ENCODE peak calls at places on chromosomes 13 and 19, in ten cellular contexts. D, K, J, G, V, Q, F, E, P and Y are unnamed samples.

GRCh38 chr13:40490086-40490723 is 176.2 kb downstream of the FOXO1 start:
- DNase-seq in D (no peak), K (peak; percentile 33), J (no peak), G (no peak), V (no peak), Q (peak; percentile 41), F (no peak), E (no peak), P (no peak), Y (no peak)

GRCh38 chr13:20566424-20566916 is 487 bp upstream of the IFT88 start:
- DNase-seq in D (peak; percentile 77), K (no peak), J (no peak), G (peak; percentile 39), V (peak; percentile 86), Q (peak; percentile 75), F (peak; percentile 92), E (no peak), P (peak; percentile 76), Y (peak; percentile 40)

GRCh38 chr13:96816261-96816660 is 178.0 kb downstream of the OXGR1 start:
- DNase-seq in D (no peak), K (no peak), J (no peak), G (no peak), V (no peak), Q (no peak), F (no peak), E (no peak), P (no peak), Y (no peak)

GRCh38 chr19:1457892-1458291 is 8.0 kb downstream of the APC2 start:
- DNase-seq in D (no peak), K (no peak), J (no peak), G (no peak), V (no peak), Q (no peak), F (no peak), E (no peak), P (no peak), Y (no peak)

GRCh38 chr13:110486061-110486780 is 75.3 kb downstream of the RAB20 start:
- DNase-seq in D (peak; percentile 55), K (no peak), J (no peak), G (no peak), V (no peak), Q (no peak), F (no peak), E (no peak), P (no peak), Y (no peak)

GRCh38 chr19:47436712-47437401 is 17.5 kb upstream of the MEIS3 start:
- DNase-seq in D (peak; percentile 93), K (peak; percentile 91), J (peak; percentile 45), G (peak; percentile 77), V (peak; percentile 88), Q (peak; percentile 85), F (peak; percentile 94), E (peak; percentile 83), P (peak; percentile 50), Y (peak; percentile 66)

GRCh38 chr13:23407996-23408395 is 25.5 kb downstream of the SACS start:
- DNase-seq in D (no peak), K (no peak), J (no peak), G (no peak), V (no peak), Q (no peak), F (peak; percentile 66), E (no peak), P (no peak), Y (no peak)

GRCh38 chr19:9018163-9018875 is 8.1 kb upstream of the MUC16 start:
- DNase-seq in D (no peak), K (no peak), J (no peak), G (no peak), V (no peak), Q (no peak), F (no peak), E (no peak), P (no peak), Y (no peak)

DNA sequence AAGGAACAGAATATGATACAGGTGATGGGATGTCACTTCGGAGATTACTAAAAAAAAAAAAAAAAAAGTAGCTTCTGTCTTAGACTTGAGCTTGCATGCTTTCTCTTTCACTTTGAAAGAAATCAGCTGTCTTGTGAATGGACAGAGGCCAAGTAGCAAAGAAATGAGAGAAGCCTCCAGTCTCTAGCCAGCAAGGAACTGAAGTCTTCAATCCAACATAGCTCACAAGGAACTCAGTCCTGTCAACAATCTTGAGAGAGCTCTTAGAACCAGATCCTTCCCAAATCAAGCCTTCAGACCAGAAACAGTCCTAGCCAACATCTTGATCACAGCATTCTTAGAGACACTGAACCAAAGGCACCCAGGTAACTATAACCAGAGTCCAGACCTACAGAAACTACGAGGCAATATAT is 7.7 kb downstream of the N4BP2L2 start:
- DNase-seq in D (peak; percentile 1), K (no peak), J (no peak), G (peak; percentile 12), V (no peak), Q (no peak), F (no peak), E (no peak), P (no peak), Y (no peak)
- H3K4me1 ChIP-seq in D (peaks cover 10% of the 10 kb centered on the region), K (peaks cover 51% of the 10 kb centered on the region), J (no peaks in the 10 kb centered on the region), G (no peaks in the 10 kb centered on the region), V (peaks cover 71% of the 10 kb centered on the region), Q (peaks cover 67% of the 10 kb centered on the region), F (peaks cover 87% of the 10 kb centered on the region), E (peaks cover 61% of the 10 kb centered on the region), P (peaks cover 63% of the 10 kb centered on the region), Y (no peaks in the 10 kb centered on the region)

GRCh38 chr19:10543420-10544241 is at the start of gene ATG4D:
- DNase-seq in D (peak; percentile 93), K (peak; percentile 96), J (no peak), G (peak; percentile 66), V (peak; percentile 85), Q (peak; percentile 94), F (peak; percentile 94), E (peak; percentile 91), P (peak; percentile 41), Y (peak; percentile 80)
- TF ChIP-seq POLR2AphosphoS5 in D (peak; percentile 87), K (peak; percentile 79), J (peak; percentile 41), G (peak; percentile 25), V (peak; percentile 85), Q (no peak), F (peak; percentile 78), E (peak; percentile 73), P (peak; percentile 59), Y (no peak)

GRCh38 chr19:13835791-13836723 is 40.8 kb downstream of the ZSWIM4 start:
- DNase-seq in D (no peak), K (no peak), J (no peak), G (no peak), V (no peak), Q (no peak), F (no peak), E (peak; percentile 85), P (no peak), Y (no peak)

GRCh38 chr19:13838943-13839192 is 38.1 kb upstream of the NANOS3 start:
- DNase-seq in D (no peak), K (no peak), J (no peak), G (no peak), V (no peak), Q (no peak), F (no peak), E (no peak), P (no peak), Y (no peak)

GRCh38 chr19:13839193-13839937 is 37.6 kb upstream of the NANOS3 start:
- DNase-seq in D (peak; percentile 78), K (peak; percentile 89), J (no peak), G (peak; percentile 77), V (peak; percentile 95), Q (peak; percentile 88), F (peak; percentile 97), E (peak; percentile 96), P (no peak), Y (peak; percentile 89)

GRCh38 chr19:13839938-13840750 is 36.8 kb upstream of the NANOS3 start:
- DNase-seq in D (no peak), K (peak; percentile 75), J (no peak), G (no peak), V (peak; percentile 84), Q (peak; percentile 91), F (no peak), E (peak; percentile 75), P (no peak), Y (peak; percentile 76)

DNA sequence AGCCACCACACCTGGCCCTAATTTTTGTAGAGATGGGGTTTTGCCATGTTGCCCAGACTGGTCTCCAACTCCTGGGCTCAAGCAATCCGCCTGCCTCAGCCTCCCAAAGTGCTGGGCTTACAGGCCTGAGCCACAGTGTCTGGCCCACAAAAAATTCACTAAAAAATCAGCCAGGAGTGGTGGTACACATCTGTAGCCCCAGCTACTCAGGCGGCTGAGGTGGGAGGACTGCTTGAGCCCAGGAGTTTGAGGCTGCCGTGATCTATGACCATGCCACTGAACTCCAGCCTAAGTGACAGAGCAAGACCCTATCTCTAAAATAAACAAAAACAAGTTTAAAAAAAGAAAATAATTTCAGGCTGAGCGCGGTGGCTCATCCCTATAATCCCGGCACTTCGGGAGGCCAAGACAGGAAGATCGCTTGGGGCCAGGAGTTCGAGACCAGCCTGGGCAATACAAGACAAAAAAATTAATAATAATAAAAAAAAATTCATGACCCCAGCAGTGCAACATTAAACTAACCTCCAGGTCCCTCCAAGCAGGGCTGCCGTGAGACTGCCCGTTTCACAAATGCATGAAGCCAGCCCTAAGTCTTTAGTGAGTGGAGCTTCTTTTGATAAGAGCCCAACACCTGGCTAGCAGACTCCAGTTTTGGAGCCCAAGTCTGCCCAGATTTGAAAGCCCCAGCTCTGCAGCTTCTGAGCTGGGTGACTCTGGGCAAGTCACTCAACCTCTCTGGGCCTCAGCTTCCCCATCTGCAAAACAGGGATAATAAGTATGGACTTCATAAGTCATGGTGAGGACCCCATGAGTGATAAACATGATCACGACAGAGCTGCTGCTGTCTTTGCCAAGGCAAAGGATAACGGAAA is 38.6 kb upstream of the NANOS3 start:
- DNase-seq in D (no peak), K (no peak), J (no peak), G (no peak), V (no peak), Q (no peak), F (no peak), E (no peak), P (no peak), Y (no peak)
- H3K4me1 ChIP-seq in D (peaks cover 18% of the 10 kb centered on the region), K (peaks cover 92% of the 10 kb centered on the region), J (peaks cover 39% of the 10 kb centered on the region), G (peaks cover 24% of the 10 kb centered on the region), V (peaks cover 80% of the 10 kb centered on the region), Q (peaks cover 79% of the 10 kb centered on the region), F (peaks cover 88% of the 10 kb centered on the region), E (peaks cover 56% of the 10 kb centered on the region), P (peaks cover 50% of the 10 kb centered on the region), Y (peaks cover 33% of the 10 kb centered on the region)

GRCh38 chr19:41310031-41310831 is at the start of gene CCDC97:
- DNase-seq in D (peak; percentile 93), K (peak; percentile 89), J (no peak), G (peak; percentile 82), V (peak; percentile 92), Q (peak; percentile 90), F (peak; percentile 97), E (peak; percentile 89), P (peak; percentile 75), Y (peak; percentile 71)

GRCh38 chr19:41307090-41307875 is 2.7 kb upstream of the CCDC97 start:
- DNase-seq in D (no peak), K (no peak), J (no peak), G (no peak), V (no peak), Q (no peak), F (no peak), E (no peak), P (no peak), Y (no peak)

GRCh38 chr19:41309225-41310030 is 544 bp upstream of the CCDC97 start:
- DNase-seq in D (no peak), K (no peak), J (no peak), G (no peak), V (no peak), Q (no peak), F (no peak), E (no peak), P (no peak), Y (no peak)

GRCh38 chr19:41307954-41308449 is 2.0 kb upstream of the CCDC97 start:
- DNase-seq in D (no peak), K (no peak), J (no peak), G (no peak), V (no peak), Q (no peak), F (no peak), E (no peak), P (no peak), Y (no peak)

DNA sequence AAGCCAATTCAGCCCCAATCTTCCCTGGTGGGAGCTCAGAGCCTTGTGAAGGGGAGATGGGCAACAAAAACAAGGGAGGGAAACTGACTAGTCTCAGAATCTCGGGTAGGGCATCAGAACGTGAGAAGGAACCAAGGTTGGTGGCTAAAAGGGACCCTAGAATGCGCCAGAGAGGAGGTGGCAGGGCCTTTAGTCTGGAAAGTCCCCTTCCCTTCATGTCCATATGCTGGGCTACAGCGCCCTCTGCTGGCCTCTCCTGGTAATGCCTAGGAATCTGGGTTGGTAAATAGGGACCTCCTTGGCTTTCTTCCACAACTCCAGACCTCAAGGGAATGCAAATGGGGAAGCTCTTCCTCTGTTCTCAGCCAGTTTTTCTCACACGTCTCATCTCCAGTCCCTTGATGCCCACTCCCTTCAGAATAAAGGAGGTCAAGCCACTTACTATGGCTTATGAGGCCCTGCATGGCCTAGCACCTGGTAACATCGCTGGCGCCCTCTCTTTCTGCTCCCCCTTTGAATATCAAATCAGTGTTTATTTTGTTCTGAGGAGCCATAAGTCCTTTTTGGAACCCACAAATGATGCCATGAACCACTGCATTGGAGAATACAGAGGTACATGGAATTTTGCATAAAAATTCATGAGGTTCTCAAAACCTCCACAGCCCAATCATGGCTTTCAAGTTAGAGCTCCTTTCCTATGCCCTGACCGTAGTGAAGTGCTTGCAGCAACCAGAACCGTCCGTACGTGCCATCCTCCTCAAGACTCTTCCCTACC is 1.3 kb upstream of the CCDC97 start:
- DNase-seq in D (peak; percentile 96), K (peak; percentile 98), J (peak; percentile 68), G (peak; percentile 92), V (peak; percentile 96), Q (peak; percentile 97), F (peak; percentile 99), E (peak; percentile 94), P (peak; percentile 76), Y (peak; percentile 97)
- TF ChIP-seq POLR2AphosphoS5 in D (peak; percentile 56), K (peak; percentile 47), J (peak; percentile 66), G (peak; percentile 90), V (peak; percentile 25), Q (no peak), F (peak; percentile 79), E (peak; percentile 53), P (peak; percentile 44), Y (peak; percentile 71)